ENCODE peak calls at places on chromosomes 12 and 14, in five cellular contexts. One of them, this sample, is unnamed.

GRCh38 chr14:53883739-53884138 is 72.9 kb downstream of the BMP4 start:
- DNase-seq in astrocyte of the cerebellum: no peak
- DNase-seq in WERI-Rb-1: no peak
- DNase-seq in kidney: no peak
- DNase-seq in nephron progenitor cell: no peak
- DNase-seq in this sample: no peak

GRCh38 chr14:62064741-62065323 is 302.6 kb downstream of the SNAPC1 start:
- DNase-seq in kidney: no peak
- DNase-seq in nephron progenitor cell: no peak
- DNase-seq in astrocyte of the cerebellum: no peak
- DNase-seq in WERI-Rb-1: no peak
- DNase-seq in this sample: no peak

GRCh38 chr14:91858536-91859275 is 8.6 kb downstream of the TC2N start:
- DNase-seq in nephron progenitor cell: no peak
- DNase-seq in astrocyte of the cerebellum: peak
- DNase-seq in WERI-Rb-1: no peak
- DNase-seq in kidney: no peak
- DNase-seq in this sample: peak

GRCh38 chr12:120856980-120857379 is 47.2 kb downstream of the SPPL3 start:
- DNase-seq in astrocyte of the cerebellum: no peak
- DNase-seq in WERI-Rb-1: no peak
- DNase-seq in kidney: no peak
- DNase-seq in nephron progenitor cell: no peak
- DNase-seq in this sample: no peak

GRCh38 chr12:97805086-97805485 is 342.5 kb downstream of the RMST start:
- DNase-seq in kidney: no peak
- DNase-seq in WERI-Rb-1: no peak
- DNase-seq in nephron progenitor cell: no peak
- DNase-seq in astrocyte of the cerebellum: no peak
- DNase-seq in this sample: no peak

GRCh38 chr14:104939666-104940410 is 15.2 kb downstream of the PLD4 start:
- DNase-seq in WERI-Rb-1: no peak
- DNase-seq in kidney: peak
- DNase-seq in astrocyte of the cerebellum: no peak
- DNase-seq in nephron progenitor cell: no peak
- DNase-seq in this sample: peak

GRCh38 chr12:14611640-14612203 is 44.0 kb upstream of the PLBD1 start:
- DNase-seq in astrocyte of the cerebellum: no peak
- DNase-seq in WERI-Rb-1: no peak
- DNase-seq in nephron progenitor cell: no peak
- DNase-seq in kidney: no peak
- DNase-seq in this sample: no peak

GRCh38 chr14:40252817-40253447 is 820.7 kb upstream of the FBXO33 start:
- DNase-seq in astrocyte of the cerebellum: no peak
- DNase-seq in WERI-Rb-1: no peak
- DNase-seq in kidney: no peak
- DNase-seq in nephron progenitor cell: no peak
- DNase-seq in this sample: no peak

GRCh38 chr12:29640589-29641345 is 143.0 kb downstream of the TMTC1 start:
- DNase-seq in astrocyte of the cerebellum: no peak
- DNase-seq in nephron progenitor cell: peak
- DNase-seq in WERI-Rb-1: peak
- DNase-seq in kidney: no peak
- DNase-seq in this sample: no peak

GRCh38 chr14:68820119-68820518 is 27.3 kb upstream of the ZFP36L1 start:
- DNase-seq in kidney: no peak
- DNase-seq in WERI-Rb-1: no peak
- DNase-seq in astrocyte of the cerebellum: no peak
- DNase-seq in nephron progenitor cell: no peak
- DNase-seq in this sample: no peak

GRCh38 chr12:15600223-15600935 is 188.8 kb downstream of the EPS8 start:
- DNase-seq in astrocyte of the cerebellum: no peak
- DNase-seq in WERI-Rb-1: no peak
- DNase-seq in kidney: no peak
- DNase-seq in nephron progenitor cell: no peak
- DNase-seq in this sample: no peak

GRCh38 chr12:131702573-131702877 is 8.4 kb upstream of the SFSWAP start:
- DNase-seq in kidney: no peak
- DNase-seq in astrocyte of the cerebellum: no peak
- DNase-seq in nephron progenitor cell: no peak
- DNase-seq in WERI-Rb-1: no peak
- DNase-seq in this sample: no peak

GRCh38 chr14:25122188-25122587 is 72.2 kb upstream of the STXBP6 start:
- DNase-seq in WERI-Rb-1: no peak
- DNase-seq in kidney: no peak
- DNase-seq in nephron progenitor cell: no peak
- DNase-seq in astrocyte of the cerebellum: no peak
- DNase-seq in this sample: no peak

GRCh38 chr14:83709116-83709515 is 1820.8 kb upstream of the FLRT2 start:
- DNase-seq in kidney: no peak
- DNase-seq in nephron progenitor cell: no peak
- DNase-seq in astrocyte of the cerebellum: no peak
- DNase-seq in WERI-Rb-1: no peak
- DNase-seq in this sample: no peak

GRCh38 chr14:100885196-100886030 is 18.1 kb downstream of the RTL1 start:
- DNase-seq in kidney: no peak
- DNase-seq in nephron progenitor cell: no peak
- DNase-seq in WERI-Rb-1: no peak
- DNase-seq in astrocyte of the cerebellum: no peak
- DNase-seq in this sample: no peak

GRCh38 chr12:76072568-76072967 is 11.9 kb downstream of the NAP1L1 start:
- DNase-seq in astrocyte of the cerebellum: no peak
- DNase-seq in nephron progenitor cell: no peak
- DNase-seq in WERI-Rb-1: no peak
- DNase-seq in kidney: no peak
- DNase-seq in this sample: no peak

GRCh38 chr14:105495101-105495989 is 4.3 kb downstream of the TEDC1 start:
- DNase-seq in kidney: peak
- DNase-seq in nephron progenitor cell: no peak
- DNase-seq in astrocyte of the cerebellum: no peak
- DNase-seq in WERI-Rb-1: no peak
- DNase-seq in this sample: no peak

GRCh38 chr12:75760481-75761324 is 249.3 kb upstream of the KRR1 start:
- DNase-seq in astrocyte of the cerebellum: no peak
- DNase-seq in nephron progenitor cell: no peak
- DNase-seq in WERI-Rb-1: no peak
- DNase-seq in kidney: no peak
- DNase-seq in this sample: no peak

GRCh38 chr14:104805326-104805678 is 4.4 kb downstream of the ZBTB42 start:
- DNase-seq in kidney: peak
- DNase-seq in astrocyte of the cerebellum: peak
- DNase-seq in WERI-Rb-1: no peak
- DNase-seq in nephron progenitor cell: no peak
- DNase-seq in this sample: no peak

GRCh38 chr14:52862652-52863338 is 71.4 kb upstream of the GNPNAT1 start:
- DNase-seq in kidney: no peak
- DNase-seq in WERI-Rb-1: no peak
- DNase-seq in nephron progenitor cell: no peak
- DNase-seq in astrocyte of the cerebellum: peak
- DNase-seq in this sample: no peak

GRCh38 chr12:42957136-42957535 is 367.6 kb upstream of the PRICKLE1 start:
- DNase-seq in nephron progenitor cell: no peak
- DNase-seq in astrocyte of the cerebellum: no peak
- DNase-seq in WERI-Rb-1: no peak
- DNase-seq in kidney: no peak
- DNase-seq in this sample: no peak

GRCh38 chr14:78701246-78701645 is 531.1 kb downstream of the NRXN3 start:
- DNase-seq in nephron progenitor cell: no peak
- DNase-seq in astrocyte of the cerebellum: no peak
- DNase-seq in WERI-Rb-1: no peak
- DNase-seq in kidney: no peak
- DNase-seq in this sample: no peak

DNA sequence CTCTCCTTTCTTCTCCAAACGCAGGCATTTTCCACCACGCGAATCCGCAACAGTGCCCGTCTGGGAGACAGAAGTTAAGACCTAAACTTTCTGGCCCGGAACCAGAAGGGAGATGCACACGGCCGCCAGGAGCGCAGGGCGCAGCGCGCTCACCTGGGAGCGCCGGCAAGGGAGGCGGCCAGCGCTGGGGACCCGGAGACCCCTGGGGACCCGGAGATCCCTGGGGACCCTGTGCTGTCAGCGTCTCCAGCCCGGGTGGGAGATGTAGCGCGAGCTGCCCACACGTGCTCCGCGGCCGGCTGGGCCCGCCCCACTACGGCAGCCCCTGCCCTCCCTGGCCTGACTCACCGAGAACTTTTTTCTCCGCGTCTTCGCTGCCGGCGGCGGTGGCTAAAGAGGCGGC is 620 bp downstream of the YBX3 start:
- DNase-seq in WERI-Rb-1: peak
- DNase-seq in nephron progenitor cell: peak
- DNase-seq in kidney: peak
- DNase-seq in astrocyte of the cerebellum: no peak
- DNase-seq in this sample: peak
- TF ChIP-seq CTCF in WERI-Rb-1: peak
- TF ChIP-seq CTCF in nephron progenitor cell: no peak
- TF ChIP-seq CTCF in kidney: peak
- TF ChIP-seq CTCF in astrocyte of the cerebellum: peak
- TF ChIP-seq CTCF in this sample: no peak

GRCh38 chr12:49296034-49296835 is 1.3 kb downstream of the PRPH start:
- DNase-seq in kidney: peak
- DNase-seq in astrocyte of the cerebellum: no peak
- DNase-seq in WERI-Rb-1: peak
- DNase-seq in nephron progenitor cell: peak
- DNase-seq in this sample: peak
- TF ChIP-seq CTCF in kidney: peak
- TF ChIP-seq CTCF in astrocyte of the cerebellum: peak
- TF ChIP-seq CTCF in WERI-Rb-1: peak
- TF ChIP-seq CTCF in nephron progenitor cell: peak
- TF ChIP-seq CTCF in this sample: peak

GRCh38 chr14:60251877-60252276 is 2.9 kb downstream of the PPM1A start:
- DNase-seq in nephron progenitor cell: no peak
- DNase-seq in kidney: no peak
- DNase-seq in astrocyte of the cerebellum: no peak
- DNase-seq in WERI-Rb-1: no peak
- DNase-seq in this sample: no peak

GRCh38 chr14:60250318-60251035 is 1.5 kb downstream of the PPM1A start:
- DNase-seq in kidney: no peak
- DNase-seq in astrocyte of the cerebellum: no peak
- DNase-seq in nephron progenitor cell: peak
- DNase-seq in WERI-Rb-1: peak
- DNase-seq in this sample: no peak

GRCh38 chr14:60248697-60249314 is at the start of gene PPM1A:
- DNase-seq in kidney: peak
- DNase-seq in nephron progenitor cell: peak
- DNase-seq in WERI-Rb-1: peak
- DNase-seq in astrocyte of the cerebellum: peak
- DNase-seq in this sample: peak

GRCh38 chr14:60247994-60248696 is 876 bp upstream of the PPM1A start:
- DNase-seq in kidney: peak
- DNase-seq in astrocyte of the cerebellum: peak
- DNase-seq in WERI-Rb-1: peak
- DNase-seq in nephron progenitor cell: peak
- DNase-seq in this sample: peak

GRCh38 chr14:60249321-60250251 is 565 bp downstream of the PPM1A start:
- DNase-seq in nephron progenitor cell: peak
- DNase-seq in kidney: peak
- DNase-seq in astrocyte of the cerebellum: no peak
- DNase-seq in WERI-Rb-1: peak
- DNase-seq in this sample: peak
- TF ChIP-seq CTCF in nephron progenitor cell: no peak
- TF ChIP-seq CTCF in kidney: no peak
- TF ChIP-seq CTCF in astrocyte of the cerebellum: no peak
- TF ChIP-seq CTCF in WERI-Rb-1: no peak
- TF ChIP-seq CTCF in this sample: peak

GRCh38 chr12:116662612-116663144 is 75.2 kb downstream of the SPRING1 start:
- DNase-seq in kidney: peak
- DNase-seq in nephron progenitor cell: peak
- DNase-seq in astrocyte of the cerebellum: no peak
- DNase-seq in WERI-Rb-1: peak
- DNase-seq in this sample: no peak
- TF ChIP-seq CTCF in kidney: no peak
- TF ChIP-seq CTCF in nephron progenitor cell: no peak
- TF ChIP-seq CTCF in astrocyte of the cerebellum: no peak
- TF ChIP-seq CTCF in WERI-Rb-1: peak
- TF ChIP-seq CTCF in this sample: no peak

GRCh38 chr12:56084958-56085543 is 5.1 kb downstream of the ERBB3 start:
- DNase-seq in astrocyte of the cerebellum: no peak
- DNase-seq in nephron progenitor cell: peak
- DNase-seq in WERI-Rb-1: peak
- DNase-seq in kidney: no peak
- DNase-seq in this sample: no peak
- TF ChIP-seq CTCF in astrocyte of the cerebellum: peak
- TF ChIP-seq CTCF in nephron progenitor cell: no peak
- TF ChIP-seq CTCF in WERI-Rb-1: peak
- TF ChIP-seq CTCF in kidney: no peak
- TF ChIP-seq CTCF in this sample: no peak

GRCh38 chr14:36256131-36256801 is 64.2 kb downstream of the MBIP start:
- DNase-seq in WERI-Rb-1: no peak
- DNase-seq in nephron progenitor cell: no peak
- DNase-seq in astrocyte of the cerebellum: no peak
- DNase-seq in kidney: no peak
- DNase-seq in this sample: peak

GRCh38 chr14:36258241-36258640 is 62.2 kb downstream of the MBIP start:
- DNase-seq in nephron progenitor cell: no peak
- DNase-seq in kidney: no peak
- DNase-seq in WERI-Rb-1: no peak
- DNase-seq in astrocyte of the cerebellum: no peak
- DNase-seq in this sample: no peak

GRCh38 chr14:36254020-36254614 is 66.3 kb downstream of the MBIP start:
- DNase-seq in kidney: no peak
- DNase-seq in nephron progenitor cell: peak
- DNase-seq in astrocyte of the cerebellum: no peak
- DNase-seq in WERI-Rb-1: no peak
- DNase-seq in this sample: no peak
- TF ChIP-seq CTCF in kidney: peak
- TF ChIP-seq CTCF in nephron progenitor cell: peak
- TF ChIP-seq CTCF in astrocyte of the cerebellum: peak
- TF ChIP-seq CTCF in WERI-Rb-1: no peak
- TF ChIP-seq CTCF in this sample: no peak

DNA sequence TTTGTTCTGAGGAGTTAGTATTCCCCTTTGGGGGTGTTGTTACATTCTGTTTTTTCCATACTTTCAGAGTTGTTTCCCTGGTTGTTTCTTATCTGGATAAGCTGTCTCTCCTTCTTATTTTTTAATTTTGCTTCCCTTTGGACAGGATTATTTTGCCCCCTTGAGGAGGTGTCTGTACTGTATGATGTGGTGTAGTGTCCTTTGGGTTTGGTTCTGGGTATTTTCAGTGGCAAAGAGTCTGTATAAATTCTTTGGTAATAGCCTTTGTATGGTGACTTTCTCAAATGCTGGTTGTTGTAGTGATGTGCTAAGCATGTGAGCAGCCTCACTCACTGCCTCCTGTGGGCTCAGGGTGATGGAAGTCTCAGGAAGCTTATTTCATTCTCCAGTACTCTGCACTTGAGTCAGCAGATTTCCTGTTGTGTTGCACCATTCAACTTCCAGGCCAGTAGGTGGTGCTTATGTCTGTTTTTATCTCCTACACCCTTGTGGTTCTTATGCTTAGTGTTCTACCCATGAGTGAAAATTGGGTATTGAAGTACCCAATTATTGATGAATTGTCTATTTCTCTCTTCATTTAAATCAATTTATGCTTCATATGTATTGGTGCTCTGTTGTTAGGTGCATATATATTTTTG is 103.3 kb upstream of the PMCH start:
- DNase-seq in kidney: no peak
- DNase-seq in nephron progenitor cell: no peak
- DNase-seq in WERI-Rb-1: peak
- DNase-seq in astrocyte of the cerebellum: no peak
- DNase-seq in this sample: no peak
- TF ChIP-seq CTCF in kidney: peak
- TF ChIP-seq CTCF in nephron progenitor cell: no peak
- TF ChIP-seq CTCF in WERI-Rb-1: peak
- TF ChIP-seq CTCF in astrocyte of the cerebellum: peak
- TF ChIP-seq CTCF in this sample: peak